ENCODE peak calls at places on chromosomes 2 and 18, in ten cellular contexts. Q, H, V, B, U, Z, E, I, N and A are unnamed samples. For H3K4me1, the result is how much of the 10 kb centered on the place peaks cover.

GRCh38 chr18:59488899-59489298 is 129.8 kb upstream of the LMAN1 start:
- DNase-seq in H (no peak), U (no peak), Z (no peak), B (no peak), E (no peak), Q (no peak), I (no peak), N (no peak), V (no peak), A (no peak)

GRCh38 chr2:240953426-240954425 is 44.7 kb upstream of the SNED1 start:
- DNase-seq in Z (no peak), N (peak), B (no peak), Q (no peak), V (no peak), I (peak), H (no peak), U (no peak), E (peak), A (peak)

GRCh38 chr2:67130526-67131309 is 266.4 kb upstream of the ETAA1 start:
- DNase-seq in E (no peak), H (no peak), V (no peak), B (no peak), U (no peak), Z (peak), I (no peak), N (no peak), Q (no peak), A (no peak)

GRCh38 chr2:33230133-33230618 is 246.3 kb upstream of the RASGRP3 start:
- DNase-seq in N (no peak), Z (no peak), B (no peak), H (no peak), V (no peak), E (no peak), U (no peak), I (no peak), Q (no peak), A (no peak)

GRCh38 chr2:191012845-191013616 is 940 bp downstream of the STAT1 start:
- DNase-seq in B (peak), U (no peak), Q (no peak), E (no peak), I (no peak), H (no peak), N (no peak), V (no peak), Z (peak), A (no peak)

GRCh38 chr18:39480494-39481245 is 1915.1 kb upstream of the CELF4 start:
- DNase-seq in I (no peak), V (no peak), N (no peak), B (no peak), U (no peak), H (no peak), Q (no peak), E (no peak), Z (no peak), A (no peak)

GRCh38 chr2:36468463-36469266 is 113.1 kb downstream of the CRIM1 start:
- DNase-seq in U (no peak), N (no peak), Q (no peak), V (no peak), E (no peak), H (no peak), Z (peak), I (no peak), B (no peak), A (no peak)

GRCh38 chr18:8800041-8800441 is 94.7 kb downstream of the MTCL1 start:
- DNase-seq in E (peak), N (peak), B (no peak), U (no peak), V (no peak), Q (no peak), I (no peak), H (no peak), Z (peak), A (peak)

GRCh38 chr18:39799010-39799409 is 2156.0 kb upstream of the PIK3C3 start:
- DNase-seq in E (no peak), Z (no peak), B (peak), I (no peak), V (no peak), N (no peak), Q (no peak), H (no peak), U (no peak), A (peak)

GRCh38 chr2:144330951-144331651 is 188.8 kb downstream of the ZEB2 start:
- DNase-seq in I (no peak), Q (no peak), B (peak), V (no peak), N (no peak), E (no peak), H (no peak), Z (no peak), U (no peak), A (no peak)
- H3K4me1 ChIP-seq in I (under half), Q (under half), B (under half), V (under half), N (under half), E (under half), H (under half), Z (under half), U (under half), A (under half)

DNA sequence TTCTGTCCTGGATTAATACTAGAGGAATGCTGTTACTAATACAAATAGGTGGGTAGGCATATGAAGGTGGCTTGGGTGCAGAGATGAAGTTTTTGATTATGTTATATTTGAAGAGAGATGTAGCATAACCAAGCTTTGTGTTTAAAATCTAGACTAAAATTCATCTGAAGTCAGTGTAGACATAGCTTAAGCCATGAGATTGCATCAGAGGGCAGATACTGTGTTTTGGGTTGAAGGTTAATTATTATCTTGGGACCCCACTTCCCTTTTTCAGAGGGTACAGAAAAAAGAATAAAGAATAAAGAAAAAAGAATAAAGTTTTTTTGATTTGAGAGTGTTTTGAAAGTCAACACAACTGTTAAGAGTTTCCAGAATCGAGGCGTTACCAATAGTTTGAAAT is 13.0 kb downstream of the PPM1B start:
- DNase-seq in Q (no peak), U (no peak), Z (no peak), E (no peak), N (no peak), H (no peak), V (no peak), I (no peak), B (no peak), A (no peak)
- H3K4me1 ChIP-seq in Q (under half), U (half or more), Z (under half), E (under half), N (under half), H (under half), V (under half), I (half or more), B (under half), A (under half)

GRCh38 chr18:58229162-58229561 is 185.1 kb downstream of the NEDD4L start:
- DNase-seq in B (no peak), Q (no peak), H (no peak), E (no peak), V (no peak), N (no peak), I (no peak), U (no peak), Z (no peak), A (no peak)

GRCh38 chr18:58230438-58231179 is 186.6 kb downstream of the NEDD4L start:
- DNase-seq in I (no peak), U (no peak), N (no peak), E (peak), V (no peak), Z (peak), H (no peak), Q (no peak), B (peak), A (no peak)

GRCh38 chr18:58232674-58233073 is 188.6 kb downstream of the NEDD4L start:
- DNase-seq in Z (no peak), I (no peak), H (no peak), E (no peak), N (no peak), U (no peak), B (no peak), V (no peak), Q (no peak), A (no peak)

GRCh38 chr18:58234359-58234741 is 190.3 kb downstream of the NEDD4L start:
- DNase-seq in Q (no peak), Z (no peak), U (no peak), I (no peak), N (no peak), H (no peak), B (no peak), E (no peak), V (no peak), A (no peak)

GRCh38 chr18:58231930-58232329 is 187.9 kb downstream of the NEDD4L start:
- DNase-seq in V (no peak), Q (no peak), H (no peak), E (no peak), I (no peak), Z (no peak), N (no peak), B (peak), U (no peak), A (no peak)
- H3K4me1 ChIP-seq in V (under half), Q (half or more), H (under half), E (half or more), I (under half), Z (under half), N (under half), B (under half), U (under half), A (under half)

GRCh38 chr2:8543065-8543411 is 138.8 kb upstream of the ID2 start:
- DNase-seq in Q (no peak), I (peak), U (no peak), N (no peak), H (no peak), Z (no peak), E (no peak), V (no peak), B (no peak), A (no peak)
- H3K4me1 ChIP-seq in Q (under half), I (under half), U (half or more), N (under half), H (under half), Z (under half), E (under half), V (under half), B (under half), A (under half)

DNA sequence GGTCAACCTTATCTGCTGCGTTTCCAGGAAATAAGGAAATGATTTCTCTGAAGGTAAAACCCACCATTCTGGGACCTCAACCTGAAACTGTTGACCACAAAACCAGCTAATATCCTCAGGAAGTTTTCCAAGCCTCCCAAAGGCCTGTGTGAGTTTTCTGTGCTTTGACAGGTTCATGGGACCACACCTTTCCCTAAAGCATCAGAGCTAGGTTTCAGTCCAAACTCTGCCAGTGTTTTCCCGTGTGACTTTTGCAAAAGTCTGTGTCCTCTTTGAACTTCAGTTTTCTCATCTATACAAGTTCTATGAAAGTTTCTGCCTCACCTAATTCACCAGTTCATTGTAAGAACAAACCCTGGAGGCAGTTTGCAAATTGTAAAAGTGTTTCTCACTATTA is 39.8 kb downstream of the VSNL1 start:
- DNase-seq in N (no peak), Z (no peak), U (no peak), V (no peak), I (no peak), Q (no peak), H (no peak), B (no peak), E (no peak), A (no peak)
- H3K4me1 ChIP-seq in N (under half), Z (under half), U (under half), V (under half), I (under half), Q (under half), H (under half), B (under half), E (under half), A (under half)

GRCh38 chr2:105395691-105396090 is 3.2 kb downstream of the FHL2 start:
- DNase-seq in I (no peak), Z (no peak), H (no peak), B (no peak), N (no peak), Q (no peak), U (no peak), V (no peak), E (no peak), A (peak)
- H3K4me1 ChIP-seq in I (half or more), Z (under half), H (under half), B (under half), N (under half), Q (half or more), U (under half), V (under half), E (half or more), A (under half)